ENCODE peak calls at places on chromosomes 1 and 21, in four cellular contexts. One of them, this sample, is unnamed. For H3K4me1, the result is how much of the 10 kb centered on the place peaks cover.

GRCh38 chr1:219412772-219413171 is 200.1 kb downstream of the ZC3H11B start:
- DNase-seq in A549: no peak
- DNase-seq in naive thymus-derived CD4-positive, alpha-beta T cell: no peak
- DNase-seq in colonic mucosa: no peak
- DNase-seq in this sample: no peak

GRCh38 chr1:232965124-232965911 is 14.9 kb downstream of the NTPCR start:
- DNase-seq in A549: no peak
- DNase-seq in naive thymus-derived CD4-positive, alpha-beta T cell: no peak
- DNase-seq in colonic mucosa: no peak
- DNase-seq in this sample: no peak

GRCh38 chr21:31554511-31555022 is 104.9 kb upstream of the SOD1 start:
- DNase-seq in A549: no peak
- DNase-seq in naive thymus-derived CD4-positive, alpha-beta T cell: no peak
- DNase-seq in colonic mucosa: no peak
- DNase-seq in this sample: no peak

GRCh38 chr1:227654431-227654830 is 80.7 kb downstream of the JMJD4 start:
- DNase-seq in A549: no peak
- DNase-seq in naive thymus-derived CD4-positive, alpha-beta T cell: no peak
- DNase-seq in colonic mucosa: no peak
- DNase-seq in this sample: no peak

GRCh38 chr1:64864018-64864945 is 102.1 kb downstream of the JAK1 start:
- DNase-seq in A549: no peak
- DNase-seq in naive thymus-derived CD4-positive, alpha-beta T cell: peak
- DNase-seq in colonic mucosa: peak
- DNase-seq in this sample: peak

GRCh38 chr1:46639547-46639946 is 22.9 kb upstream of the MOB3C start:
- DNase-seq in A549: no peak
- DNase-seq in naive thymus-derived CD4-positive, alpha-beta T cell: no peak
- DNase-seq in colonic mucosa: no peak
- DNase-seq in this sample: no peak

GRCh38 chr1:232186936-232187335 is 443.0 kb downstream of the SIPA1L2 start:
- DNase-seq in A549: no peak
- DNase-seq in naive thymus-derived CD4-positive, alpha-beta T cell: no peak
- DNase-seq in colonic mucosa: no peak
- DNase-seq in this sample: no peak

GRCh38 chr1:52674497-52675384 is 23.4 kb downstream of the COA7 start:
- DNase-seq in A549: no peak
- DNase-seq in naive thymus-derived CD4-positive, alpha-beta T cell: no peak
- DNase-seq in colonic mucosa: no peak
- DNase-seq in this sample: no peak

GRCh38 chr1:212310383-212310782 is 25.2 kb downstream of the PPP2R5A start:
- DNase-seq in A549: no peak
- DNase-seq in naive thymus-derived CD4-positive, alpha-beta T cell: no peak
- DNase-seq in colonic mucosa: no peak
- DNase-seq in this sample: no peak

GRCh38 chr1:159877695-159878444 is 15.4 kb upstream of the VSIG8 start:
- DNase-seq in A549: no peak
- DNase-seq in naive thymus-derived CD4-positive, alpha-beta T cell: no peak
- DNase-seq in colonic mucosa: no peak
- DNase-seq in this sample: no peak

GRCh38 chr1:29364101-29364678 is 127.9 kb downstream of the PTPRU start:
- DNase-seq in A549: no peak
- DNase-seq in naive thymus-derived CD4-positive, alpha-beta T cell: no peak
- DNase-seq in colonic mucosa: no peak
- DNase-seq in this sample: no peak

GRCh38 chr1:23436520-23437354 is 12.2 kb upstream of the TCEA3 start:
- DNase-seq in A549: no peak
- DNase-seq in naive thymus-derived CD4-positive, alpha-beta T cell: no peak
- DNase-seq in colonic mucosa: peak
- DNase-seq in this sample: peak

GRCh38 chr1:89260575-89261275 is 11.9 kb downstream of the GBP5 start:
- DNase-seq in A549: no peak
- DNase-seq in naive thymus-derived CD4-positive, alpha-beta T cell: no peak
- DNase-seq in colonic mucosa: no peak
- DNase-seq in this sample: no peak

GRCh38 chr1:174023438-174023837 is 1.3 kb upstream of the RC3H1 start:
- DNase-seq in A549: peak
- DNase-seq in naive thymus-derived CD4-positive, alpha-beta T cell: no peak
- DNase-seq in colonic mucosa: peak
- DNase-seq in this sample: no peak

GRCh38 chr1:224041032-224041431 is 72.9 kb upstream of the FBXO28 start:
- DNase-seq in A549: no peak
- DNase-seq in naive thymus-derived CD4-positive, alpha-beta T cell: no peak
- DNase-seq in colonic mucosa: no peak
- DNase-seq in this sample: no peak

GRCh38 chr1:55594701-55595100 is 379.5 kb upstream of the USP24 start:
- DNase-seq in A549: no peak
- DNase-seq in naive thymus-derived CD4-positive, alpha-beta T cell: no peak
- DNase-seq in colonic mucosa: no peak
- DNase-seq in this sample: no peak

GRCh38 chr1:22471610-22472009 is 20.0 kb downstream of the ZBTB40 start:
- DNase-seq in A549: no peak
- DNase-seq in naive thymus-derived CD4-positive, alpha-beta T cell: no peak
- DNase-seq in colonic mucosa: no peak
- DNase-seq in this sample: no peak

GRCh38 chr1:48627467-48627866 is 149.2 kb downstream of the BEND5 start:
- DNase-seq in A549: no peak
- DNase-seq in naive thymus-derived CD4-positive, alpha-beta T cell: no peak
- DNase-seq in colonic mucosa: no peak
- DNase-seq in this sample: no peak

GRCh38 chr1:39170731-39171375 is 33.6 kb upstream of the MACF1 start:
- DNase-seq in A549: no peak
- DNase-seq in naive thymus-derived CD4-positive, alpha-beta T cell: no peak
- DNase-seq in colonic mucosa: no peak
- DNase-seq in this sample: no peak

GRCh38 chr1:154361357-154361756 is 36.0 kb downstream of the ATP8B2 start:
- DNase-seq in A549: no peak
- DNase-seq in naive thymus-derived CD4-positive, alpha-beta T cell: no peak
- DNase-seq in colonic mucosa: no peak
- DNase-seq in this sample: no peak

GRCh38 chr1:12173631-12174121 is 6.9 kb downstream of the TNFRSF1B start:
- DNase-seq in A549: no peak
- DNase-seq in naive thymus-derived CD4-positive, alpha-beta T cell: peak
- DNase-seq in colonic mucosa: peak
- DNase-seq in this sample: peak

GRCh38 chr1:43774359-43774758 is 67.0 kb downstream of the ST3GAL3 start:
- DNase-seq in A549: no peak
- DNase-seq in naive thymus-derived CD4-positive, alpha-beta T cell: no peak
- DNase-seq in colonic mucosa: no peak
- DNase-seq in this sample: no peak

GRCh38 chr1:237932806-237933205 is 42.1 kb upstream of the ZP4 start:
- DNase-seq in A549: no peak
- DNase-seq in naive thymus-derived CD4-positive, alpha-beta T cell: no peak
- DNase-seq in colonic mucosa: no peak
- DNase-seq in this sample: no peak

GRCh38 chr1:110223581-110223980 is 13.5 kb downstream of the KCNC4 start:
- DNase-seq in A549: no peak
- DNase-seq in naive thymus-derived CD4-positive, alpha-beta T cell: no peak
- DNase-seq in colonic mucosa: no peak
- DNase-seq in this sample: no peak

GRCh38 chr1:80358141-80358540 is 1351.6 kb upstream of the ADGRL4 start:
- DNase-seq in A549: no peak
- DNase-seq in naive thymus-derived CD4-positive, alpha-beta T cell: no peak
- DNase-seq in colonic mucosa: no peak
- DNase-seq in this sample: no peak

DNA sequence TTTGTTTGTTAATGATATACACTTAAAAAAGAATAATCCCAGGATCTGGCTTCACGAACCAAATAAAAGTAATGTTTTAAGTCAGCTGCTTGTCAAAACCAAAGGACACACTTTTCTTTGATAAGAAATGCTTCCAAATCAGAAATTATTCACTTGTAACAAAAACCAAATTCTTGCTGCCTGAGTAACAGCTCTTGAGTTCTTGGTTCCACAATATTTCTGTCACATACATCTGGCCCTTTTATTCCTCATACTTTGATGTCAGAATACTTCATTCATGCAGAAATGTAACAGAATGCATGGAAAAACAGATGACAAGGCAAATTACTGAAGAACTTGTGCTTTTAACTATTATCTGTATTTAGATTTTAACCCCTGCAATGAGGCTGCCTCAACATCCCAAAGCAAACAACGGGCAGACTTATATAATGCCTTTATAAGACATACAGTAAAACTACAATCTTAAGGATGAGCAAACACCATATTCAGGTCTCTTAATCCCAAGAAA is 1.5 kb downstream of the VAMP4 start:
- DNase-seq in A549: no peak
- DNase-seq in naive thymus-derived CD4-positive, alpha-beta T cell: no peak
- DNase-seq in colonic mucosa: no peak
- DNase-seq in this sample: no peak
- H3K4me3 ChIP-seq in A549: no peak
- H3K4me3 ChIP-seq in naive thymus-derived CD4-positive, alpha-beta T cell: peak
- H3K4me3 ChIP-seq in colonic mucosa: no peak
- H3K4me3 ChIP-seq in this sample: peak

GRCh38 chr1:9292361-9293240 is at the start of gene SPSB1:
- DNase-seq in A549: no peak
- DNase-seq in naive thymus-derived CD4-positive, alpha-beta T cell: peak
- DNase-seq in colonic mucosa: peak
- DNase-seq in this sample: peak
- H3K4me1 ChIP-seq in A549: half or more
- H3K4me1 ChIP-seq in naive thymus-derived CD4-positive, alpha-beta T cell: under half
- H3K4me1 ChIP-seq in colonic mucosa: under half
- H3K4me1 ChIP-seq in this sample: under half

GRCh38 chr1:186438567-186438966 is 22.3 kb downstream of the PDC start:
- DNase-seq in A549: no peak
- DNase-seq in naive thymus-derived CD4-positive, alpha-beta T cell: no peak
- DNase-seq in colonic mucosa: no peak
- DNase-seq in this sample: no peak
- H3K4me3 ChIP-seq in A549: no peak
- H3K4me3 ChIP-seq in naive thymus-derived CD4-positive, alpha-beta T cell: no peak
- H3K4me3 ChIP-seq in colonic mucosa: no peak
- H3K4me3 ChIP-seq in this sample: no peak

GRCh38 chr1:183039330-183039729 is 16.1 kb downstream of the LAMC1 start:
- DNase-seq in A549: no peak
- DNase-seq in naive thymus-derived CD4-positive, alpha-beta T cell: no peak
- DNase-seq in colonic mucosa: no peak
- DNase-seq in this sample: no peak
- H3K4me1 ChIP-seq in A549: half or more
- H3K4me1 ChIP-seq in naive thymus-derived CD4-positive, alpha-beta T cell: under half
- H3K4me1 ChIP-seq in colonic mucosa: under half
- H3K4me1 ChIP-seq in this sample: under half